ENCODE peak calls at places on chromosomes 11 and 22, in eight cellular contexts. O is tibial artery, S is adrenal gland, W is A549, J is ovary, A is IMR-90, E is body of pancreas, T is GM12865. Z is an unnamed sample.

GRCh38 chr22:41579297-41579996 is 10.2 kb downstream of the PMM1 start:
- DNase-seq in O (no peak), S (peak), W (no peak), J (peak), A (no peak), E (no peak), T (no peak), Z (no peak)

GRCh38 chr11:86926975-86927374 is 28.2 kb downstream of the FZD4 start:
- DNase-seq in O (no peak), S (peak), W (no peak), J (no peak), A (peak), E (no peak), T (no peak), Z (no peak)

GRCh38 chr11:34439521-34440258 is 956 bp downstream of the CAT start:
- DNase-seq in O (no peak), S (no peak), W (no peak), J (no peak), A (no peak), E (peak), T (no peak), Z (no peak)

GRCh38 chr11:36454991-36455611 is 55.0 kb downstream of the TRAF6 start:
- DNase-seq in O (peak), S (no peak), W (no peak), J (peak), A (no peak), E (no peak), T (no peak), Z (no peak)

GRCh38 chr22:37231406-37232139 is 12.5 kb downstream of the RAC2 start:
- DNase-seq in O (no peak), S (no peak), W (no peak), J (peak), A (no peak), E (no peak), T (no peak), Z (no peak)

GRCh38 chr22:49838771-49839717 is 11.4 kb upstream of the BRD1 start:
- DNase-seq in O (no peak), S (no peak), W (no peak), J (no peak), A (peak), E (no peak), T (peak), Z (no peak)

GRCh38 chr11:46290598-46291309 is 13.3 kb downstream of the CREB3L1 start:
- DNase-seq in O (no peak), S (peak), W (peak), J (peak), A (peak), E (peak), T (no peak), Z (peak)

GRCh38 chr11:24005202-24005876 is 491.5 kb upstream of the LUZP2 start:
- DNase-seq in O (no peak), S (no peak), W (no peak), J (no peak), A (no peak), E (no peak), T (no peak), Z (no peak)

GRCh38 chr11:95937358-95937757 is 13.5 kb upstream of the MTMR2 start:
- DNase-seq in O (no peak), S (no peak), W (no peak), J (no peak), A (no peak), E (no peak), T (no peak), Z (no peak)

GRCh38 chr11:64340671-64341335 is 799 bp downstream of the CCDC88B start:
- DNase-seq in O (peak), S (no peak), W (no peak), J (peak), A (no peak), E (peak), T (peak), Z (no peak)

GRCh38 chr22:27987557-27987956 is 68.5 kb upstream of the PITPNB start:
- DNase-seq in O (peak), S (no peak), W (no peak), J (no peak), A (peak), E (no peak), T (no peak), Z (no peak)

GRCh38 chr11:86214710-86215109 is 29.8 kb upstream of the EED start:
- DNase-seq in O (no peak), S (no peak), W (no peak), J (no peak), A (no peak), E (no peak), T (peak), Z (no peak)

GRCh38 chr22:24523873-24524272 is 28.7 kb downstream of the UPB1 start:
- DNase-seq in O (no peak), S (peak), W (no peak), J (no peak), A (peak), E (no peak), T (no peak), Z (no peak)

GRCh38 chr22:48323746-48324145 is 1503.9 kb downstream of the BRD1 start:
- DNase-seq in O (no peak), S (no peak), W (no peak), J (no peak), A (no peak), E (no peak), T (no peak), Z (no peak)

GRCh38 chr11:103964390-103964789 is 72.0 kb upstream of the DDI1 start:
- DNase-seq in O (no peak), S (no peak), W (no peak), J (no peak), A (no peak), E (no peak), T (no peak), Z (no peak)

GRCh38 chr22:47203554-47203991 is 441.1 kb downstream of the TBC1D22A start:
- DNase-seq in O (no peak), S (no peak), W (no peak), J (peak), A (no peak), E (peak), T (no peak), Z (no peak)

GRCh38 chr11:8593935-8594909 is at the start of gene STK33:
- DNase-seq in O (no peak), S (peak), W (peak), J (peak), A (no peak), E (peak), T (peak), Z (no peak)

GRCh38 chr11:61124574-61125309 is 22.5 kb downstream of the CD5 start:
- DNase-seq in O (no peak), S (no peak), W (no peak), J (no peak), A (no peak), E (no peak), T (no peak), Z (no peak)

GRCh38 chr22:39478461-39478860 is 21.6 kb downstream of the MGAT3 start:
- DNase-seq in O (no peak), S (peak), W (no peak), J (no peak), A (peak), E (peak), T (no peak), Z (no peak)

GRCh38 chr22:39176673-39177455 is 24.4 kb upstream of the CBX7 start:
- DNase-seq in O (peak), S (no peak), W (no peak), J (peak), A (no peak), E (no peak), T (no peak), Z (no peak)

GRCh38 chr11:92399702-92400101 is 175.1 kb downstream of the FAT3 start:
- DNase-seq in O (no peak), S (no peak), W (no peak), J (no peak), A (no peak), E (no peak), T (no peak), Z (no peak)

GRCh38 chr11:26830218-26830617 is 108.4 kb upstream of the SLC5A12 start:
- DNase-seq in O (no peak), S (no peak), W (no peak), J (no peak), A (no peak), E (no peak), T (peak), Z (no peak)

GRCh38 chr11:26830757-26831156 is 108.9 kb upstream of the SLC5A12 start:
- DNase-seq in O (no peak), S (no peak), W (no peak), J (no peak), A (no peak), E (no peak), T (no peak), Z (no peak)

GRCh38 chr11:26837154-26837553 is 115.3 kb upstream of the SLC5A12 start:
- DNase-seq in O (no peak), S (no peak), W (no peak), J (no peak), A (no peak), E (no peak), T (no peak), Z (no peak)

GRCh38 chr11:26839911-26840705 is 118.2 kb upstream of the SLC5A12 start:
- DNase-seq in O (no peak), S (no peak), W (no peak), J (no peak), A (no peak), E (no peak), T (no peak), Z (no peak)

GRCh38 chr11:26834601-26835000 is 112.7 kb upstream of the SLC5A12 start:
- DNase-seq in O (no peak), S (no peak), W (no peak), J (no peak), A (no peak), E (no peak), T (no peak), Z (no peak)
- H3K4me3 ChIP-seq in O (no peak), S (no peak), W (no peak), J (no peak), A (no peak), E (no peak), T (no peak), Z (no peak)

GRCh38 chr11:69012092-69013008 is 696 bp downstream of the MRGPRF start:
- DNase-seq in O (no peak), S (no peak), W (no peak), J (peak), A (peak), E (no peak), T (no peak), Z (no peak)

GRCh38 chr11:69010361-69010891 is 2.6 kb downstream of the MRGPRF start:
- DNase-seq in O (no peak), S (no peak), W (no peak), J (peak), A (peak), E (no peak), T (no peak), Z (no peak)

GRCh38 chr11:69011624-69012091 is 1.4 kb downstream of the MRGPRF start:
- DNase-seq in O (no peak), S (no peak), W (no peak), J (peak), A (no peak), E (no peak), T (no peak), Z (no peak)

GRCh38 chr11:69009441-69010211 is 3.4 kb downstream of the MRGPRF start:
- DNase-seq in O (peak), S (no peak), W (peak), J (peak), A (no peak), E (no peak), T (no peak), Z (no peak)

GRCh38 chr11:69010964-69011623 is 2.0 kb downstream of the MRGPRF start:
- DNase-seq in O (peak), S (peak), W (peak), J (peak), A (peak), E (peak), T (no peak), Z (peak)
- H3K4me3 ChIP-seq in O (peak), S (no peak), W (no peak), J (peak), A (peak), E (no peak), T (no peak), Z (peak)

GRCh38 chr11:59556883-59557205 is 45.5 kb downstream of the OR4D9 start:
- DNase-seq in O (no peak), S (no peak), W (peak), J (no peak), A (no peak), E (no peak), T (peak), Z (no peak)
- H3K4me3 ChIP-seq in O (peak), S (no peak), W (peak), J (no peak), A (peak), E (no peak), T (peak), Z (no peak)

GRCh38 chr11:114063149-114063828 is 3.8 kb downstream of the ZBTB16 start:
- DNase-seq in O (no peak), S (no peak), W (no peak), J (no peak), A (no peak), E (no peak), T (no peak), Z (no peak)
- H3K4me3 ChIP-seq in O (peak), S (no peak), W (no peak), J (peak), A (no peak), E (no peak), T (no peak), Z (peak)

DNA sequence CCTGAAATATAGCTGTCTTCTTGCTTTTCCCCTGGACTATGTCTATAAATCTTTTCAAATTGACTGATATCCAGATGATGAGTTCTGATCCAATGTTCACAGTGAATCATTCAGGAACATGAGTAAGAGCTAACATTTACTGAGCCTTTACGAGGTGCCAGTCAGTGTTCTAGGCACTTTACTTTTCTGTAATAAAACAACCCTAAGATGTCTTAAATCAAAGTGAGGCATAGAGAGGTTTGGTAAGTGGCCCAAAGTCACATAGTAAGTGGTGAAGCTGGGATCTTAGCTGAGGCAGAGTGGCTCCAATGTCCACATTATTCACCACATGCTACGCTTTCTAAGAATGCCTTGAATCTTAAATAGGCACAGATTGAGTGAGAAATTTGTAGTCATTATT is 79.9 kb upstream of the OR4C15 start:
- DNase-seq in O (no peak), S (no peak), W (no peak), J (no peak), A (no peak), E (no peak), T (no peak), Z (no peak)
- H3K4me3 ChIP-seq in O (no peak), S (no peak), W (no peak), J (no peak), A (no peak), E (no peak), T (no peak), Z (no peak)

GRCh38 chr11:20668844-20669832 is at the start of gene NELL1:
- DNase-seq in O (no peak), S (no peak), W (no peak), J (no peak), A (no peak), E (no peak), T (no peak), Z (no peak)
- H3K4me3 ChIP-seq in O (no peak), S (no peak), W (peak), J (no peak), A (no peak), E (no peak), T (no peak), Z (peak)

GRCh38 chr11:6474806-6475500 is 1.2 kb upstream of the TRIM3 start:
- DNase-seq in O (no peak), S (no peak), W (no peak), J (no peak), A (peak), E (no peak), T (no peak), Z (no peak)
- H3K4me3 ChIP-seq in O (peak), S (no peak), W (no peak), J (no peak), A (no peak), E (no peak), T (no peak), Z (no peak)

GRCh38 chr22:29479417-29480261 is at the start of gene NEFH:
- DNase-seq in O (no peak), S (peak), W (no peak), J (peak), A (no peak), E (no peak), T (no peak), Z (no peak)
- H3K4me3 ChIP-seq in O (peak), S (no peak), W (no peak), J (peak), A (peak), E (no peak), T (no peak), Z (peak)

GRCh38 chr22:18970948-18971315 is 34.8 kb upstream of the PRODH start:
- DNase-seq in O (no peak), S (no peak), W (no peak), J (no peak), A (no peak), E (no peak), T (no peak), Z (no peak)
- H3K4me3 ChIP-seq in O (peak), S (no peak), W (peak), J (peak), A (no peak), E (peak), T (no peak), Z (peak)

GRCh38 chr11:44567876-44568256 is 2.4 kb downstream of the CD82 start:
- DNase-seq in O (no peak), S (no peak), W (no peak), J (no peak), A (no peak), E (no peak), T (no peak), Z (no peak)

GRCh38 chr11:44570411-44571155 is 5.1 kb downstream of the CD82 start:
- DNase-seq in O (no peak), S (no peak), W (no peak), J (no peak), A (no peak), E (no peak), T (no peak), Z (no peak)

GRCh38 chr11:44566952-44567875 is 1.8 kb downstream of the CD82 start:
- DNase-seq in O (no peak), S (no peak), W (no peak), J (no peak), A (no peak), E (no peak), T (peak), Z (no peak)

GRCh38 chr11:44568358-44568705 is 2.9 kb downstream of the CD82 start:
- DNase-seq in O (no peak), S (no peak), W (no peak), J (no peak), A (no peak), E (no peak), T (no peak), Z (no peak)

GRCh38 chr11:44568706-44569473 is 3.4 kb downstream of the CD82 start:
- DNase-seq in O (peak), S (peak), W (peak), J (peak), A (peak), E (no peak), T (peak), Z (peak)
- H3K4me3 ChIP-seq in O (peak), S (no peak), W (no peak), J (no peak), A (no peak), E (no peak), T (peak), Z (no peak)